ENCODE peak calls at places on chromosome 1, in nine cellular contexts. H is omental fat pad; Y is A549; I is left ventricle myocardium inferior; M is sigmoid colon; Z is endothelial cell; O is ovary; L is activated CD8-positive, alpha-beta T cell treated with anti-CD3 and anti-CD28 coated beads for 36 hours; A is neural progenitor cell. X is an unnamed sample.

GRCh38 chr1:214472362-214472761 is 79.0 kb downstream of the PTPN14 start:
- DNase-seq in H (no peak), Y (no peak), I (no peak), M (no peak), Z (no peak), O (no peak), L (no peak), A (no peak), X (no peak)

GRCh38 chr1:160070243-160071163 is 543 bp upstream of the KCNJ10 start:
- DNase-seq in H (peak; percentile 51), Y (peak; percentile 67), I (peak; percentile 79), M (peak; percentile 88), Z (peak; percentile 76), O (peak; percentile 36), L (peak; percentile 78), A (peak; percentile 93), X (peak; percentile 62)

GRCh38 chr1:71577451-71578131 is 496.8 kb upstream of the ZRANB2 start:
- DNase-seq in H (no peak), Y (no peak), I (no peak), M (no peak), Z (no peak), O (no peak), L (no peak), A (no peak), X (no peak)

GRCh38 chr1:205961405-205961804 is 18.1 kb upstream of the SLC26A9 start:
- DNase-seq in H (no peak), Y (no peak), I (no peak), M (no peak), Z (no peak), O (no peak), L (peak; percentile 58), A (no peak), X (no peak)

GRCh38 chr1:164868990-164869389 is 310.0 kb downstream of the PBX1 start:
- DNase-seq in H (no peak), Y (no peak), I (no peak), M (no peak), Z (no peak), O (no peak), L (no peak), A (no peak), X (no peak)

GRCh38 chr1:246733706-246734105 is 9.5 kb downstream of the SCCPDH start:
- DNase-seq in H (no peak), Y (no peak), I (no peak), M (no peak), Z (no peak), O (no peak), L (no peak), A (no peak), X (no peak)

GRCh38 chr1:71586030-71586429 is 505.2 kb upstream of the ZRANB2 start:
- DNase-seq in H (no peak), Y (no peak), I (no peak), M (no peak), Z (no peak), O (no peak), L (no peak), A (no peak), X (no peak)

GRCh38 chr1:180503274-180503862 is 991 bp upstream of the ACBD6 start:
- DNase-seq in H (no peak), Y (peak; percentile 43), I (no peak), M (no peak), Z (no peak), O (no peak), L (no peak), A (no peak), X (no peak)

GRCh38 chr1:63575340-63575826 is 17.8 kb upstream of the PGM1 start:
- DNase-seq in H (no peak), Y (no peak), I (no peak), M (no peak), Z (no peak), O (no peak), L (no peak), A (no peak), X (no peak)

GRCh38 chr1:215421772-215422171 is 145.3 kb upstream of the KCTD3 start:
- DNase-seq in H (no peak), Y (no peak), I (no peak), M (no peak), Z (no peak), O (no peak), L (no peak), A (no peak), X (no peak)

DNA sequence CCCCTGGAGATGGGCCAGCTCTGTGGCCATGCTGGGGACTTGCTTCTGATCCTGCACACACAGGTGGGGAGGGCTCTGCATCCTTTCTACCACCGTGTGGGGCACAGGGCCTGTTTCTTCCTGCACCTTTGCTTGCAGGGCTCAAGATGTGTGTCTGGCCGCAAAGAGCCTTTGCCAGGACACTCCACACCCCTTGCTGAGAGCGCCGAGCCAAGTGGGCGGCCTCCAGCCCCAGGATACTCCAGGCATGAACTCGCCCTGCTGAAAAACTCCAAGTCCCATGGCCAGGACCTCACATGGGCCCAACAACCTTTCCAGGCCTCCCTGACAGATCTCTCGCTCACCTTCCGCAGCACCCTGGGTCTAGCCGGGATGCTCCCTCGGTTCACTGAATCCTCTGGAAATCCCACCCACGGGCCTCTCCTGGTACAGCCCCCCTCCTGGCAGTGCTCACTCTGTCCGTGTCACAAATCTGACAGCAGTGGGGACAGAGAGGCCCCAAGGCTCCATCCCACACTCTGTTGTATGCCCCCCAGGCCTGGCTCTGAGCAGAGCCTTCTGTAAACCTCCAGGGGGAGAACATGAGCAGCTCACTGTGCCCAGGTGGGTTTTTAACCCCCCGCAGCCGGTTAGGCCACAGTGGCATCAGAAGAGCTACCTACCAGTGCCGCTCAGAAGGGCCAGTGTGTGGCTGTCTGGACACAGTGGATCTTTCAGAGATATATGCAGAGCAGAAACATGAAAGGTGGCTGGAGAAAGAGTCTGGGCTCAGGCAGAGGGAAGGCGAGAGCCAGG is 11.8 kb upstream of the GPR153 start:
- DNase-seq in H (no peak), Y (no peak), I (no peak), M (no peak), Z (no peak), O (no peak), L (no peak), A (peak; percentile 33), X (no peak)
- TF ChIP-seq CTCF in H (no peak), Y (no peak), I (no peak), M (no peak), Z (no peak), O (no peak), L (no peak), A (peak; percentile 36), X (no peak)

GRCh38 chr1:55167224-55167623 is 47.9 kb downstream of the USP24 start:
- DNase-seq in H (no peak), Y (no peak), I (no peak), M (no peak), Z (no peak), O (no peak), L (no peak), A (no peak), X (no peak)

GRCh38 chr1:55170426-55170825 is 44.7 kb downstream of the USP24 start:
- DNase-seq in H (no peak), Y (no peak), I (no peak), M (no peak), Z (no peak), O (no peak), L (no peak), A (no peak), X (no peak)

GRCh38 chr1:55168353-55168752 is 46.8 kb downstream of the USP24 start:
- DNase-seq in H (no peak), Y (no peak), I (no peak), M (no peak), Z (no peak), O (no peak), L (no peak), A (no peak), X (no peak)

GRCh38 chr1:55169126-55169525 is 46.0 kb downstream of the USP24 start:
- DNase-seq in H (no peak), Y (no peak), I (no peak), M (no peak), Z (no peak), O (no peak), L (no peak), A (no peak), X (no peak)

DNA sequence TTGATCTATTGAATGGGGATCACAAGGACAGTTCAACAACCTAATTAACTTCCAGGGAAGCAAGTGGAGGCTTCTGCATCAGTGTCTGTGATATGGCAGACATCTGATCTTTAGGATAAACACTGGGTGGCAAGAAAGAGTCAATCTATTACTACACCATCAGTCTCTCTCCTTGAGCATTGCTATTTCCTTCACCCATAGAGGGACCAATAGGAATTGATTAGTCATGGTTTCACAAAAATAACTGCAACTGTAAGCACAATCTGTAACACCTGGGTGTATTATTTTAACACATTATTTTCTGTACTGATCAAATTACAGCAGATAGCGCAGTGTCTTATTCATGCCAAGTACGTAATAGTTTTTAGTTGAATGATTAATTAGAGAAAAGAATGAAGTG is 50.3 kb downstream of the USP24 start:
- DNase-seq in H (no peak), Y (no peak), I (no peak), M (no peak), Z (no peak), O (no peak), L (no peak), A (no peak), X (no peak)
- TF ChIP-seq CTCF in H (no peak), Y (no peak), I (no peak), M (no peak), Z (no peak), O (no peak), L (peak; percentile 30), A (no peak), X (no peak)

GRCh38 chr1:230861970-230862595 is 6.2 kb downstream of the C1orf198 start:
- DNase-seq in H (no peak), Y (no peak), I (peak; percentile 42), M (no peak), Z (no peak), O (no peak), L (no peak), A (no peak), X (no peak)

GRCh38 chr1:230863449-230863848 is 4.9 kb downstream of the C1orf198 start:
- DNase-seq in H (no peak), Y (no peak), I (peak; percentile 42), M (no peak), Z (no peak), O (no peak), L (no peak), A (no peak), X (no peak)

GRCh38 chr1:230860617-230861384 is 7.5 kb downstream of the C1orf198 start:
- DNase-seq in H (no peak), Y (no peak), I (no peak), M (no peak), Z (no peak), O (no peak), L (no peak), A (no peak), X (no peak)

GRCh38 chr1:230858918-230859819 is 9.2 kb downstream of the C1orf198 start:
- DNase-seq in H (no peak), Y (no peak), I (no peak), M (no peak), Z (no peak), O (no peak), L (no peak), A (peak; percentile 50), X (no peak)

GRCh38 chr1:230861489-230861888 is 6.8 kb downstream of the C1orf198 start:
- DNase-seq in H (no peak), Y (no peak), I (no peak), M (no peak), Z (no peak), O (no peak), L (no peak), A (peak; percentile 29), X (no peak)
- TF ChIP-seq CTCF in H (no peak), Y (no peak), I (peak; percentile 24), M (no peak), Z (no peak), O (no peak), L (no peak), A (no peak), X (no peak)

GRCh38 chr1:94746635-94747525 is 73.3 kb upstream of the SLC44A3 start:
- DNase-seq in H (no peak), Y (no peak), I (no peak), M (no peak), Z (no peak), O (no peak), L (no peak), A (peak; percentile 53), X (no peak)
- TF ChIP-seq CTCF in H (no peak), Y (no peak), I (no peak), M (no peak), Z (no peak), O (no peak), L (no peak), A (no peak), X (no peak)

X was measured in activated B cell treated with CpG ODN at 0.5 μM for 24 hours.